ENCODE peak calls at places on chromosomes 6 and 20, in seven cellular contexts. U is H1, W is HCT116, A is SK-N-SH, E is HepG2, G is K562, T is GM12878. O is an unnamed sample.

GRCh38 chr6:154868143-154868594 is 126.9 kb upstream of the TIAM2 start:
- DNase-seq in T (no peak), A (peak), E (peak), U (no peak), G (peak), W (peak), O (no peak)

GRCh38 chr6:6889601-6890000 is 218.2 kb upstream of the RREB1 start:
- DNase-seq in T (no peak), G (no peak), A (no peak), E (no peak), W (no peak), U (no peak), O (no peak)

GRCh38 chr6:148524976-148525375 is 182.3 kb downstream of the SASH1 start:
- DNase-seq in T (no peak), W (no peak), E (no peak), U (no peak), A (no peak), G (no peak), O (no peak)

GRCh38 chr6:159117031-159117430 is 52.2 kb upstream of the FNDC1 start:
- DNase-seq in G (no peak), E (no peak), U (no peak), W (no peak), T (no peak), A (no peak), O (no peak)

GRCh38 chr6:159646136-159646535 is 46.9 kb downstream of the SOD2 start:
- DNase-seq in W (no peak), T (no peak), A (no peak), G (no peak), U (no peak), E (no peak), O (no peak)

GRCh38 chr6:169200931-169201514 is 52.6 kb downstream of the THBS2 start:
- DNase-seq in A (no peak), G (no peak), W (no peak), E (no peak), T (no peak), U (no peak), O (no peak)

GRCh38 chr6:33706136-33706725 is 5.3 kb downstream of the UQCC2 start:
- DNase-seq in A (no peak), G (no peak), U (no peak), W (no peak), T (no peak), E (no peak), O (no peak)

GRCh38 chr6:75612921-75613534 is 11.3 kb downstream of the SENP6 start:
- DNase-seq in T (no peak), U (no peak), E (peak), W (no peak), G (no peak), A (no peak), O (no peak)

GRCh38 chr20:42179768-42180167 is 561.6 kb upstream of the CHD6 start:
- DNase-seq in U (peak), T (no peak), E (no peak), A (no peak), G (no peak), W (no peak), O (peak)

GRCh38 chr6:105862936-105863603 is 223.1 kb upstream of the PRDM1 start:
- DNase-seq in T (no peak), E (no peak), G (no peak), A (no peak), W (no peak), U (no peak), O (no peak)

GRCh38 chr20:49594143-49594928 is 26.4 kb upstream of the PTGIS start:
- DNase-seq in U (no peak), T (no peak), W (no peak), A (no peak), G (no peak), E (no peak), O (no peak)

GRCh38 chr6:113219783-113220182 is 637.4 kb upstream of the MARCKS start:
- DNase-seq in U (no peak), A (no peak), T (no peak), W (no peak), G (no peak), E (no peak), O (no peak)

GRCh38 chr6:166774292-166774691 is 147.2 kb upstream of the RPS6KA2 start:
- DNase-seq in T (no peak), A (no peak), U (peak), E (no peak), W (no peak), G (no peak), O (no peak)

GRCh38 chr6:169172946-169173345 is 80.7 kb downstream of the THBS2 start:
- DNase-seq in G (no peak), W (no peak), U (no peak), T (no peak), E (no peak), A (no peak), O (no peak)

GRCh38 chr6:116106146-116106545 is 5.5 kb downstream of the NT5DC1 start:
- DNase-seq in W (no peak), U (no peak), A (no peak), T (no peak), E (no peak), G (no peak), O (no peak)

GRCh38 chr6:90139272-90139817 is 157.3 kb downstream of the BACH2 start:
- DNase-seq in G (no peak), A (no peak), T (no peak), U (no peak), W (no peak), E (no peak), O (no peak)

GRCh38 chr6:158409451-158409850 is 97.2 kb downstream of the TULP4 start:
- DNase-seq in U (no peak), W (no peak), T (no peak), G (no peak), A (peak), E (no peak), O (no peak)

GRCh38 chr6:43494766-43495165 is 15.4 kb downstream of the LRRC73 start:
- DNase-seq in G (no peak), A (no peak), W (no peak), U (no peak), T (no peak), E (no peak), O (no peak)

GRCh38 chr20:41960166-41960565 is 342.0 kb upstream of the CHD6 start:
- DNase-seq in T (no peak), A (no peak), E (no peak), W (no peak), U (no peak), G (no peak), O (no peak)

GRCh38 chr20:15818651-15819071 is 754.6 kb downstream of the KIF16B start:
- DNase-seq in U (no peak), E (peak), G (no peak), T (no peak), A (no peak), W (no peak), O (no peak)

GRCh38 chr6:106792536-106793236 is 163.3 kb downstream of the QRSL1 start:
- DNase-seq in W (no peak), A (no peak), E (peak), T (no peak), U (no peak), G (no peak), O (no peak)

GRCh38 chr6:153588328-153588727 is 450.7 kb upstream of the OPRM1 start:
- DNase-seq in E (no peak), W (no peak), G (no peak), U (no peak), A (no peak), T (no peak), O (no peak)

GRCh38 chr6:142721213-142721920 is 223.6 kb downstream of the HIVEP2 start:
- DNase-seq in W (no peak), G (no peak), U (no peak), A (no peak), E (no peak), T (no peak), O (no peak)

GRCh38 chr20:44643596-44644383 is 7.7 kb downstream of the ADA start:
- DNase-seq in A (no peak), U (peak), E (peak), W (no peak), T (no peak), G (no peak), O (no peak)

GRCh38 chr20:63846128-63846771 is 15.0 kb upstream of the ABHD16B start:
- DNase-seq in W (no peak), G (peak), A (peak), U (peak), T (no peak), E (peak), O (peak)

GRCh38 chr6:137873273-137873762 is 6.3 kb downstream of the TNFAIP3 start:
- DNase-seq in E (peak), W (no peak), U (no peak), A (no peak), T (peak), G (no peak), O (no peak)

GRCh38 chr20:37296371-37296770 is 6.9 kb downstream of the MANBAL start:
- DNase-seq in T (no peak), G (no peak), U (no peak), E (no peak), W (no peak), A (no peak), O (no peak)

GRCh38 chr20:13788167-13788834 is 3.5 kb downstream of the NDUFAF5 start:
- DNase-seq in A (peak), T (peak), G (peak), U (no peak), W (peak), E (peak), O (peak)

GRCh38 chr20:7161690-7162089 is 394.2 kb downstream of the BMP2 start:
- DNase-seq in U (no peak), E (peak), T (no peak), A (peak), G (no peak), W (no peak), O (no peak)

GRCh38 chr6:85464722-85465150 is 14.9 kb downstream of the NT5E start:
- DNase-seq in A (no peak), G (no peak), U (no peak), W (peak), T (no peak), E (no peak), O (no peak)

GRCh38 chr6:14121936-14122344 is 4.4 kb downstream of the CD83 start:
- DNase-seq in G (no peak), W (no peak), T (peak), E (no peak), U (no peak), A (no peak), O (no peak)

GRCh38 chr6:32254761-32255211 is 30.9 kb upstream of the NOTCH4 start:
- DNase-seq in A (no peak), E (no peak), W (no peak), G (peak), T (no peak), U (peak), O (no peak)

DNA sequence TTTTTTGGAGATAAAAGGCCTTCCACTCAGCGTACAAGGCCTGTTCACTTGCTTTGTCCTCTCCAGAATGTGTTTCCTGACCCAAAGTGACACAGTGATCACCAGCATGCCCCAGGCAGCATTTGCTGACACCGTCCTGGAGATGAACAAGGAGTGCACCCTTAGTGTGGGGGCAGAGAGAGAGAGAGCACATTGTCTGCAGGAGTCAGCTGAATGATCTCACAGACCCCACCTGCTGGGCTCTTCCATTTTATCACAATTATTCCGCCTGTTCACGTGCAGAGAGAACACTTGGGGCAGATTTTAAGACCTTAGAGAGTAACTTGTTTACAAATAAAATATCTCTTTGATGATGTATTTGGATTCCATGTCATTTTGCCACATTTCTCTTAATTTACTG is 22.4 kb upstream of the MAS1L start:
- DNase-seq in T (no peak), G (peak), W (no peak), U (no peak), A (no peak), E (peak), O (no peak)
- TF ChIP-seq JUND in T (no peak), G (peak), W (no peak), U (no peak), A (no peak), E (no peak), O (no peak)

DNA sequence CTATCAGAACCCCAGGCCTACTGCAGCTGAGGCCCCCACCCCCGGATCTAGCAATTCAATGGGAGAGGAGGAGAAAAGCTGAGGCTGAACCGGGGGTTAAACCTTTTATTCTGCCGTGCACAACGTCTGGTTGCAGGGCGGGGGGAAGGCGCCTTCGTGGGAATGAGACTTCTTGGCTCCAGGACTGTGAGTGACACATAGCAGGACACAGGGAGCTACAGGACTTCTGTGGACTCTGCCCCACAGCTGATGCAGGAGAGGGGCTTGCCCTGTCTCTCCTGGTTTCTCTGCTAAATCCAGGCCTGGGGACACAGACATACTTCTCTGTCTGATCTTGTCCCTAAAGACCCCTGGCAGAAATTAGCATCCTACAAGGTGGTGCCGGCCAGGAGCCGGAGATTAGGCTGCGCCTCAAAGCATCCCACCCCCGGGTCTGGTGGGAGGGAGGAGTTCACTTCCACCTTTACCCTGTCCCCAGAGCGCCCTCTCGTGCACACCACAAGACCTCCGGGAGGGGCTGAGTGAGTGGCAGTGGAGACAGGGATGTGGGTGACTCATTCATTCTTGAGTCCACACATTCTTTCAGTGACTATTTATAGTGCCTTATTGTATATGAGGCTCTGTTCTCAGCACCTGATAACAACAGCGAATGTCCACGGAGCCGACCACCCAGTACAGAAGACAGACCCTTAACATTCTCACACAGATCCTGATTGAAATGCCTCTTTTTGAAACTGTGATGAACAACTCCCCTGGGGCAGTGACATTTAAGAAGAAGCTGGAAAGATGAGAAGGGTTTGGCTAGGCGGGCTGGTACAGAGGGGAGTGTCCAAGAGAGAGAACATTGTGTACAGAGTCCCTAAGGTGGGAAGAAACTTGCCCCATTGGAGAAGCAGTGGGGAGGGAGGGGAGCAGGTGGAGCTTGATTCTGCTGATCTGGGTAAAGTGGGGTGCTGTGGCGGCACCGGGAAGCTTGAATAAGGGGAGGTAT is 38.9 kb downstream of the GMPR start:
- DNase-seq in U (peak), W (peak), A (peak), E (peak), T (no peak), G (peak), O (peak)
- TF ChIP-seq JUND in U (peak), W (peak), A (peak), E (peak), T (no peak), G (peak), O (no peak)

GRCh38 chr6:84360039-84360438 is 132.6 kb upstream of the CEP162 start:
- DNase-seq in U (no peak), T (no peak), W (no peak), A (no peak), G (no peak), E (no peak), O (no peak)

GRCh38 chr6:84362180-84362821 is 134.9 kb upstream of the CEP162 start:
- DNase-seq in T (no peak), G (no peak), W (no peak), U (no peak), E (no peak), A (no peak), O (no peak)

GRCh38 chr6:84357631-84358030 is 130.2 kb upstream of the CEP162 start:
- DNase-seq in G (no peak), W (no peak), E (no peak), A (no peak), T (no peak), U (no peak), O (no peak)

GRCh38 chr6:84358581-84358980 is 131.1 kb upstream of the CEP162 start:
- DNase-seq in U (no peak), G (no peak), T (no peak), E (no peak), W (no peak), A (no peak), O (no peak)

DNA sequence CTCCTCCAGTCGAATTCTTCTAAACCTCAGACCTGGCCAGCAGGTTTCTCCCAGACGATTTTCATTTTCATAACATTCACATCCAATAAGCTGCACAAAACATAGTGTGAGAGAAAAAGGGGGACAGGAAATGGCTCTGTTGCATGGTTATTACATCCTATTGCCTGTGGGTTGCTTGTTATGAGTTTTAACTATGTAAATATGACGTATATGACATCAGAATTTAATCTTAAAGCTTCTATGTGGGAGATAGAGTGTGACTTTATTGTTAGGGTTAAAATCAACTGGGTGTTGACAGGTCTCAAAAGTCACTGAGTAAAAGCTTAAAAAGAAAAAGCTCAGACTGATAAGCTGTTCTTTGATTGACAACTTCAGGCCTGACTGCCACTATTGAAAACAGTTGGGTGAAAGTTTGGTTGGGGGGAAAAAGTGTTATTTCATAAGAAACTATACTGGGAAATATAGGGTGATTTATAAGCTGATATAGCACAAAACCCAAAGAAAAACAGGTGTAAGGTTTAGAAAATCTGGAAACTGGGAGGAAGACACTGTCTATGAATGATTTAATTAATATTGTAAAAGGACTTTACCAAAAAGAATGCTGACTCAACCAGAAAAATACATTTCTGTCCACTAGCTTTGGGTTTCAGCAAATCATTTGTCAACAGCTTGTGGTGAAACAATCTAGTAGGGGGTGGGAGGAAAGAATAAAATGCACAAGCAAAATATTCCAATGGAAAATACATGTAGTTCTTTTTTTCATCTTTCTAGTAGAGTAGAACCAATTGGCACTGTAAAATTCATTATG is 134.1 kb upstream of the CEP162 start:
- DNase-seq in W (no peak), T (no peak), G (no peak), U (no peak), A (no peak), E (no peak), O (no peak)
- TF ChIP-seq JUND in W (no peak), T (no peak), G (no peak), U (no peak), A (no peak), E (no peak), O (no peak)

GRCh38 chr6:35642471-35643161 is 46.1 kb downstream of the FKBP5 start:
- DNase-seq in E (no peak), A (no peak), G (no peak), T (no peak), U (no peak), W (no peak), O (no peak)
- TF ChIP-seq JUND in E (no peak), A (no peak), G (no peak), T (no peak), U (no peak), W (no peak), O (no peak)

DNA sequence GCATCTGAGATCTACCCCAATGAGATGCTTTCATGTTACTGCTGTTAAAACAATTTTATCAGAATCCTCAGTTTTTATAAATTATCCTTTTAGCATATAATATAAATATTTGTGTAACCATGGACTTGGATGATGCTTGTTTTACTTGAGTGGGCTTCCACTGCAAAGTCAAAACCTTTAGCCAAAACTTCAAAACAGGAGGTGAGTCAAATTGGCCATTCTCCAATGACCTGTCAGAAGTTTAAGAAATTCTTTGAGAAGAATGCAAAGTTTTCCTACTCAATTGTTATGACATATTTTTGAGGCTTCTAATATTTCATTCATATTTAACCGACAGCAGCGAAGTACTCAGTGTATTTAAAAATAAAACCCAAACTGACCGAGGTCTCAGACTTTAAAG is 507.9 kb downstream of the EYS start:
- DNase-seq in G (no peak), W (no peak), U (no peak), T (no peak), E (no peak), A (no peak), O (no peak)
- TF ChIP-seq JUND in G (no peak), W (no peak), U (no peak), T (no peak), E (no peak), A (no peak), O (no peak)

GRCh38 chr20:19256085-19256484 is 43.6 kb downstream of the SLC24A3 start:
- DNase-seq in W (no peak), A (no peak), E (no peak), T (no peak), G (no peak), U (no peak), O (no peak)
- TF ChIP-seq JUND in W (no peak), A (no peak), E (no peak), T (no peak), G (no peak), U (no peak), O (no peak)

GRCh38 chr6:149951096-149951495 is 9.3 kb downstream of the ULBP2 start:
- DNase-seq in E (no peak), A (no peak), U (peak), W (no peak), T (no peak), G (no peak), O (no peak)
- TF ChIP-seq JUND in E (no peak), A (no peak), U (no peak), W (no peak), T (no peak), G (no peak), O (no peak)

GRCh38 chr6:17186925-17187324 is 85.1 kb downstream of the STMND1 start:
- DNase-seq in G (no peak), E (no peak), T (no peak), U (no peak), W (no peak), A (no peak), O (no peak)
- TF ChIP-seq JUND in G (no peak), E (no peak), T (no peak), U (no peak), W (no peak), A (no peak), O (no peak)

GRCh38 chr6:11971154-11971553 is 41.0 kb upstream of the HIVEP1 start:
- DNase-seq in W (no peak), E (no peak), G (no peak), U (no peak), A (no peak), T (no peak), O (no peak)
- TF ChIP-seq JUND in W (no peak), E (no peak), G (no peak), U (no peak), A (peak), T (no peak), O (no peak)